ENCODE peak calls at places on chromosomes 5 and 9, in four cellular contexts. One of them, this sample, is unnamed.

GRCh38 chr9:112074250-112075008 is 100.7 kb downstream of the SUSD1 start:
- DNase-seq in GM12878: peak
- DNase-seq in GM12891: no peak
- DNase-seq in K562: peak
- DNase-seq in this sample: peak

GRCh38 chr5:115778417-115778816 is 38.0 kb downstream of the CDO1 start:
- DNase-seq in GM12878: no peak
- DNase-seq in GM12891: no peak
- DNase-seq in K562: no peak
- DNase-seq in this sample: no peak

GRCh38 chr5:50653946-50654345 is 12.5 kb upstream of the PARP8 start:
- DNase-seq in GM12878: no peak
- DNase-seq in GM12891: no peak
- DNase-seq in K562: no peak
- DNase-seq in this sample: peak

GRCh38 chr9:14315754-14316573 is 2.0 kb upstream of the NFIB start:
- DNase-seq in GM12878: no peak
- DNase-seq in GM12891: no peak
- DNase-seq in K562: no peak
- DNase-seq in this sample: no peak

GRCh38 chr9:115944166-115944948 is 209.2 kb upstream of the PAPPA start:
- DNase-seq in GM12878: no peak
- DNase-seq in GM12891: no peak
- DNase-seq in K562: no peak
- DNase-seq in this sample: no peak

GRCh38 chr5:71475788-71476384 is 20.4 kb downstream of the BDP1 start:
- DNase-seq in GM12878: no peak
- DNase-seq in GM12891: peak
- DNase-seq in K562: peak
- DNase-seq in this sample: no peak

GRCh38 chr5:11311731-11312130 is 550.7 kb upstream of the DAP start:
- DNase-seq in GM12878: no peak
- DNase-seq in GM12891: no peak
- DNase-seq in K562: no peak
- DNase-seq in this sample: no peak

GRCh38 chr9:122291458-122291857 is 26.8 kb downstream of the MRRF start:
- DNase-seq in GM12878: no peak
- DNase-seq in GM12891: no peak
- DNase-seq in K562: no peak
- DNase-seq in this sample: no peak

GRCh38 chr9:129113645-129114304 is 2.6 kb downstream of the PTPA start:
- DNase-seq in GM12878: no peak
- DNase-seq in GM12891: no peak
- DNase-seq in K562: peak
- DNase-seq in this sample: peak

GRCh38 chr5:128736567-128736966 is 198.5 kb upstream of the FBN2 start:
- DNase-seq in GM12878: no peak
- DNase-seq in GM12891: no peak
- DNase-seq in K562: no peak
- DNase-seq in this sample: no peak

GRCh38 chr9:130990362-130991226 is 18.4 kb upstream of the LAMC3 start:
- DNase-seq in GM12878: no peak
- DNase-seq in GM12891: no peak
- DNase-seq in K562: no peak
- DNase-seq in this sample: no peak

GRCh38 chr9:120294003-120294402 is 286.0 kb downstream of the CDK5RAP2 start:
- DNase-seq in GM12878: no peak
- DNase-seq in GM12891: no peak
- DNase-seq in K562: no peak
- DNase-seq in this sample: no peak

GRCh38 chr9:136784249-136784996 is 6.7 kb upstream of the TMEM141 start:
- DNase-seq in GM12878: no peak
- DNase-seq in GM12891: no peak
- DNase-seq in K562: peak
- DNase-seq in this sample: peak

GRCh38 chr9:2481216-2481615 is 140.4 kb upstream of the VLDLR start:
- DNase-seq in GM12878: no peak
- DNase-seq in GM12891: no peak
- DNase-seq in K562: no peak
- DNase-seq in this sample: no peak

GRCh38 chr5:16901038-16901644 is 34.9 kb downstream of the MYO10 start:
- DNase-seq in GM12878: no peak
- DNase-seq in GM12891: no peak
- DNase-seq in K562: no peak
- DNase-seq in this sample: no peak

GRCh38 chr5:73945505-73945904 is 319.5 kb downstream of the ARHGEF28 start:
- DNase-seq in GM12878: no peak
- DNase-seq in GM12891: no peak
- DNase-seq in K562: peak
- DNase-seq in this sample: no peak

GRCh38 chr5:79408028-79408427 is 105.9 kb downstream of the HOMER1 start:
- DNase-seq in GM12878: no peak
- DNase-seq in GM12891: no peak
- DNase-seq in K562: no peak
- DNase-seq in this sample: no peak

GRCh38 chr5:159163027-159163699 is 46.2 kb downstream of the RNF145 start:
- DNase-seq in GM12878: no peak
- DNase-seq in GM12891: no peak
- DNase-seq in K562: no peak
- DNase-seq in this sample: no peak

GRCh38 chr9:7177383-7177782 is 419.6 kb downstream of the KDM4C start:
- DNase-seq in GM12878: no peak
- DNase-seq in GM12891: no peak
- DNase-seq in K562: no peak
- DNase-seq in this sample: no peak

GRCh38 chr5:155839251-155840037 is 487.5 kb upstream of the SGCD start:
- DNase-seq in GM12878: no peak
- DNase-seq in GM12891: no peak
- DNase-seq in K562: no peak
- DNase-seq in this sample: no peak

GRCh38 chr9:38713426-38713825 is 6.5 kb downstream of the FAM240B start:
- DNase-seq in GM12878: no peak
- DNase-seq in GM12891: no peak
- DNase-seq in K562: no peak
- DNase-seq in this sample: no peak

GRCh38 chr5:44332360-44332971 is 56.8 kb downstream of the FGF10 start:
- DNase-seq in GM12878: no peak
- DNase-seq in GM12891: no peak
- DNase-seq in K562: peak
- DNase-seq in this sample: no peak

GRCh38 chr9:122158202-122158601 is 1.4 kb downstream of the NDUFA8 start:
- DNase-seq in GM12878: no peak
- DNase-seq in GM12891: peak
- DNase-seq in K562: peak
- DNase-seq in this sample: peak

GRCh38 chr5:88724201-88724600 is 158.8 kb downstream of the MEF2C start:
- DNase-seq in GM12878: no peak
- DNase-seq in GM12891: no peak
- DNase-seq in K562: no peak
- DNase-seq in this sample: no peak

GRCh38 chr5:147805030-147805454 is 22.5 kb upstream of the JAKMIP2 start:
- DNase-seq in GM12878: no peak
- DNase-seq in GM12891: no peak
- DNase-seq in K562: no peak
- DNase-seq in this sample: peak

GRCh38 chr5:10975915-10976314 is 214.9 kb upstream of the DAP start:
- DNase-seq in GM12878: no peak
- DNase-seq in GM12891: no peak
- DNase-seq in K562: no peak
- DNase-seq in this sample: no peak

GRCh38 chr5:168592014-168592368 is 12.8 kb upstream of the PANK3 start:
- DNase-seq in GM12878: no peak
- DNase-seq in GM12891: no peak
- DNase-seq in K562: no peak
- DNase-seq in this sample: no peak

GRCh38 chr5:87231037-87231808 is 36.5 kb upstream of the RASA1 start:
- DNase-seq in GM12878: peak
- DNase-seq in GM12891: no peak
- DNase-seq in K562: no peak
- DNase-seq in this sample: no peak

GRCh38 chr5:165642366-165642765 is 2136.9 kb downstream of the MAT2B start:
- DNase-seq in GM12878: no peak
- DNase-seq in GM12891: no peak
- DNase-seq in K562: no peak
- DNase-seq in this sample: no peak
- TF ChIP-seq SPI1 in GM12878: no peak
- TF ChIP-seq SPI1 in GM12891: no peak
- TF ChIP-seq SPI1 in K562: no peak
- TF ChIP-seq SPI1 in this sample: no peak

GRCh38 chr5:123997354-123998215 is 485.6 kb downstream of the CSNK1G3 start:
- DNase-seq in GM12878: no peak
- DNase-seq in GM12891: no peak
- DNase-seq in K562: no peak
- DNase-seq in this sample: no peak
- TF ChIP-seq SPI1 in GM12878: no peak
- TF ChIP-seq SPI1 in GM12891: no peak
- TF ChIP-seq SPI1 in K562: no peak
- TF ChIP-seq SPI1 in this sample: no peak

GRCh38 chr9:517993-518392 is 303.3 kb downstream of the DOCK8 start:
- DNase-seq in GM12878: no peak
- DNase-seq in GM12891: no peak
- DNase-seq in K562: no peak
- DNase-seq in this sample: no peak
- TF ChIP-seq SPI1 in GM12878: no peak
- TF ChIP-seq SPI1 in GM12891: no peak
- TF ChIP-seq SPI1 in K562: no peak
- TF ChIP-seq SPI1 in this sample: no peak

DNA sequence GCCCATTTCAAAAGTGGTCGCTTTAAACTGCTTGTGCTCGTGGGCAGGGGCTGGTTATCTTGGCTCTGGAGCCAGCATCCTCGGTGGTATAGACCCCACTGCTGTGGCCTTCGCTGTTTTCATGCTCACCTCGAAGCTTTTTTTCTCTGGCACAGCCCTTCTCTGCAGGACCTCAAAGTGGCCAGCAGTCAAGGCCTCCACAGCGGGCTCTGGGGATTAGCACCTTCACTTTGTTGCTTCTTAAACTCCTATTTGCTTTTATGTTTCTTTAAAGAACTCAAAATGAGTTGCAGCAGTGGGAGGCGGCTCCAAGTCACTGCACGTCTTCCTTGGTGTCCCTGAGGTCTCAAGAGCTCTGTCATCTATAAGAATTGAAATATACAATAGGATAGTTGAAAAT is 165.1 kb downstream of the CACNA1B start:
- DNase-seq in GM12878: no peak
- DNase-seq in GM12891: no peak
- DNase-seq in K562: no peak
- DNase-seq in this sample: no peak
- TF ChIP-seq SPI1 in GM12878: no peak
- TF ChIP-seq SPI1 in GM12891: no peak
- TF ChIP-seq SPI1 in K562: no peak
- TF ChIP-seq SPI1 in this sample: no peak

GRCh38 chr9:134624119-134624826 is 17.3 kb upstream of the COL5A1 start:
- DNase-seq in GM12878: no peak
- DNase-seq in GM12891: no peak
- DNase-seq in K562: no peak
- DNase-seq in this sample: no peak
- TF ChIP-seq SPI1 in GM12878: no peak
- TF ChIP-seq SPI1 in GM12891: no peak
- TF ChIP-seq SPI1 in K562: no peak
- TF ChIP-seq SPI1 in this sample: no peak

GRCh38 chr9:69964446-69964845 is 79.2 kb upstream of the MAMDC2 start:
- DNase-seq in GM12878: no peak
- DNase-seq in GM12891: no peak
- DNase-seq in K562: no peak
- DNase-seq in this sample: no peak

GRCh38 chr9:69961834-69962233 is 81.8 kb upstream of the MAMDC2 start:
- DNase-seq in GM12878: no peak
- DNase-seq in GM12891: no peak
- DNase-seq in K562: no peak
- DNase-seq in this sample: no peak

GRCh38 chr9:69965416-69966145 is 78.1 kb upstream of the MAMDC2 start:
- DNase-seq in GM12878: no peak
- DNase-seq in GM12891: no peak
- DNase-seq in K562: no peak
- DNase-seq in this sample: no peak

DNA sequence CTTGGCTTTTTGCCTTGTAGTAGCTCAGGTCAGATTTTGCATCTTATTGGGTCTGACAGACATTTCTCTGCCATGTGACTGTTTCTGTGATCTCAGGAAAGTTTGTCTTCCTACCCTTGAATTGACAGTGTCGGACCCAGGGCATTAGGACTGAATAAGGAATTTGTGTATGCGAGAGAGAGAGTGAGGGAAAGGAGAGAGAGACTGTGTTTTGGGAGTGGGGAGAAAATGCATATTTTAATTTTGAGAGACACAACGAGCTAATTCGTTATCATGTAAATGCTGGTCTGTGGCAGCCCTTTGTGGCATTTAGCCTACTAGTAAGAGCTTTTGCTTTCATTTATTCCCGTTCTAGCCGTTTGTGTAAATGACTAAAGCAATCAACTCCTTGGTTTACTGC is 79.9 kb upstream of the MAMDC2 start:
- DNase-seq in GM12878: no peak
- DNase-seq in GM12891: no peak
- DNase-seq in K562: no peak
- DNase-seq in this sample: no peak
- TF ChIP-seq SPI1 in GM12878: no peak
- TF ChIP-seq SPI1 in GM12891: no peak
- TF ChIP-seq SPI1 in K562: no peak
- TF ChIP-seq SPI1 in this sample: no peak

GRCh38 chr9:127473501-127473900 is 22.2 kb downstream of the LRSAM1 start:
- DNase-seq in GM12878: no peak
- DNase-seq in GM12891: no peak
- DNase-seq in K562: no peak
- DNase-seq in this sample: no peak
- TF ChIP-seq SPI1 in GM12878: no peak
- TF ChIP-seq SPI1 in GM12891: no peak
- TF ChIP-seq SPI1 in K562: no peak
- TF ChIP-seq SPI1 in this sample: no peak

DNA sequence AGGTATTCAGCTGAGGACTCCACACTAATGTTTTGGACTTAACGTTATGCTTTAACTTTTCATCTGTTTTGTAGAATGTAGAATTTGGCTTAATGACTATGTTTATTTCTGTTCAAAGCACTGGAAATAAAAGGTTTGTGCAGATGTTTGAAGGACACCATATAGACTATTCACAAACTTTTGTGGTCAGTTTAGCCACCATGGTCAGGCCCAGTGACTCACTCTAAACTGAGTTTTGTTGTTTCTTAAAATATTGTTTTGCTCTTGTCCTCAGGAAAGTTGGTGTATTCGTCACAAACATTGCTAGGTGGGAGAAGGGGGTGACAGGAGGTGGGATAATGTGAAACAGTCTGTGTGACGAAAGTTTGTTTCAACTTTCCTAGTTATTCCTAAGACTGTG is 35.0 kb upstream of the LIFR start:
- DNase-seq in GM12878: no peak
- DNase-seq in GM12891: no peak
- DNase-seq in K562: no peak
- DNase-seq in this sample: no peak
- TF ChIP-seq SPI1 in GM12878: no peak
- TF ChIP-seq SPI1 in GM12891: no peak
- TF ChIP-seq SPI1 in K562: no peak
- TF ChIP-seq SPI1 in this sample: no peak

GRCh38 chr5:110900829-110901228 is 162.0 kb downstream of the SLC25A46 start:
- DNase-seq in GM12878: no peak
- DNase-seq in GM12891: no peak
- DNase-seq in K562: no peak
- DNase-seq in this sample: no peak
- TF ChIP-seq SPI1 in GM12878: no peak
- TF ChIP-seq SPI1 in GM12891: no peak
- TF ChIP-seq SPI1 in K562: no peak
- TF ChIP-seq SPI1 in this sample: no peak